ENCODE peak calls at places on chromosomes 5 and 9, in four cellular contexts. K is coronary artery, G is astrocyte, A is heart right ventricle. W is an unnamed sample.

GRCh38 chr5:142065273-142065672 is 43.3 kb upstream of the NDFIP1 start:
- DNase-seq in K (no peak), G (no peak), A (no peak), W (no peak)

GRCh38 chr5:9052421-9052820 is 493.5 kb downstream of the SEMA5A start:
- DNase-seq in K (no peak), G (no peak), A (no peak), W (no peak)

GRCh38 chr5:179315356-179315890 is 29.8 kb downstream of the ADAMTS2 start:
- DNase-seq in K (no peak), G (no peak), A (no peak), W (no peak)

GRCh38 chr5:68745459-68745858 is 348.4 kb upstream of the SLC30A5 start:
- DNase-seq in K (no peak), G (no peak), A (no peak), W (no peak)

GRCh38 chr5:1763548-1763911 is 36.1 kb downstream of the MRPL36 start:
- DNase-seq in K (peak; percentile 33), G (peak; percentile 35), A (peak; percentile 19), W (peak; percentile 64)

GRCh38 chr5:167964529-167964928 is 326.9 kb upstream of the WWC1 start:
- DNase-seq in K (no peak), G (no peak), A (no peak), W (peak; percentile 23)

GRCh38 chr5:179865471-179866240 is 7.0 kb upstream of the MRNIP start:
- DNase-seq in K (no peak), G (no peak), A (no peak), W (peak; percentile 60)

GRCh38 chr9:35552837-35553236 is 52.2 kb upstream of the TESK1 start:
- DNase-seq in K (no peak), G (peak; percentile 47), A (no peak), W (no peak)

GRCh38 chr9:129826344-129826743 is 2.4 kb upstream of the TOR1A start:
- DNase-seq in K (no peak), G (no peak), A (no peak), W (no peak)

GRCh38 chr9:114341991-114342390 is 12.3 kb downstream of the ORM2 start:
- DNase-seq in K (no peak), G (no peak), A (no peak), W (no peak)

GRCh38 chr5:35954175-35954574 is 15.8 kb upstream of the CAPSL start:
- DNase-seq in K (no peak), G (no peak), A (no peak), W (no peak)

GRCh38 chr5:149904293-149904886 is 40.2 kb downstream of the PDE6A start:
- DNase-seq in K (no peak), G (no peak), A (no peak), W (no peak)

GRCh38 chr5:149903441-149903840 is 41.2 kb downstream of the PDE6A start:
- DNase-seq in K (no peak), G (no peak), A (no peak), W (no peak)

GRCh38 chr5:149900390-149900789 is 44.2 kb downstream of the PDE6A start:
- DNase-seq in K (no peak), G (no peak), A (no peak), W (no peak)

GRCh38 chr5:149901511-149901910 is 43.1 kb downstream of the PDE6A start:
- DNase-seq in K (no peak), G (no peak), A (no peak), W (no peak)

DNA sequence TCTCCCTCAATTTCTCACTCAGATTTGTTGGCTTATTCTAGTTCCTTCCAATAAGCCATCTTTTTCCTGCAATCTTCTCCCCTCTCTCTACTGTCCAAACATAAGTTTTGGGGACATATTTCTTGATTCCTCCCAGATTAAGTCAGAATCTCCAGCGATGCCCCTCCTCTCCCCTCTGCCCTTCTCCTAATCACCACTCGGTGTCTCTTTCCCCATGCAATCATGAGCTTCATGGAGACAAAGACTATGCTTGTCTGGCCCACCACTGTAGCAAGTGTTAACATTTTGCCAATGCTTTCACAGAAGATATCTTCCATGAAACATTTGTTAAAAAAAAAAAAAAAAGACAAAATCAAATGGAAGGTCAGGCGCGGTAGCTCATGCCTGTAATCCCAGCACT is 42.4 kb downstream of the PDE6A start:
- DNase-seq in K (no peak), G (no peak), A (no peak), W (no peak)
- TF ChIP-seq CTCF in K (no peak), G (no peak), A (no peak), W (no peak)

DNA sequence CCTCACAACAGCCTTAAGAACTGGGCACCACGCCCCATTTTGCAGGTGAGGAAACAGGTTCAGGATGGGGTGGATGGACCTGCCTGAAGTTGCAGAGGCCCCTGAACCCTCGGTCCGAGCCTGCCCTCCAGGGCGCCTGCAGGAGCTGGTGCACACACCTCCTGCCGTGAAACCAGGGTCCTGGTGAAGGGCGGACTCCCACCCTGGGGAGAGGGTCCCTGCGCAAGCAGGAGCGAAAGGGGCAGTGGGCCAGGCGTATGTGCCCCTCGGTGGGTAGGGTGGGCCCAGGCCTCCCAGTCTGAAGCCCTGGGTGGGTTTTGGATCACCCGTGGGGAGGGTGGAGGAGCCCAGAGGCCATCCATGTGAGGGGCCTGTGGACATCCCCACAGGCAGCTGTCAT is 37.9 kb downstream of the HK3 start:
- DNase-seq in K (no peak), G (no peak), A (no peak), W (no peak)
- H3K27ac ChIP-seq in K (no peak overlapping the region), G (no peak overlapping the region), A (no peak overlapping the region), W (no peak overlapping the region)

DNA sequence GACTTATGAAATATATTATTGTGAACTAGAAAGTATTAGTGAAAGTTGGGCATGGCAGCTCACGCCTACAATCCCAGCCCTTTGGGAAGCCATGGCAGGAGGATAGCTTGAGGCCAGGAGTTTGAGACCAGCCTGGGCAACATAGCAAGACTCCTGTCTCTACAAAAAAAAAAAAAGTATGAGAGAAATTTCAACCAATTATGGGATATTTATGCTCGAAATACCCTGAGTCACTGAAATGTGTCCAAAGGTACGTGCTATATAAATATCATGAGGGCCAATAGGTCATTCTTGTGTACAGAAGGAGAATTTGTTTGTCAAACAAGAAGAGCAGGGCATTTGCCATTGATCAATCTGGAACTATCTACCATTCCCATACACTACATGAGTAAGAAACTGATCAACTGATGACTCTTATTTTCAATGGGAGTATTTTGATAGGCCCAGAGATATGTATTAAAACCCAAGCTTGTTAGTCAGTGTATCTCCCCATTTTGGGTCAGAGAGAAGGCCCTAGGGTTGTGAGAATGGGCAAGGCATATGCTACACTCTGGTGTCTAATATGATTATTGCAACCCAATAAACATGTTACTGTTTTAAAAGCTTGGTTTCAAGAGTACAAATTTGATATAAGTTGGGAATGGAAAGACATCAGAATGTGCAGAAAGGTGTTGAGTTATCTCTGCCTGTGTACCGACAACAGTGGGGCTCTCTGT is 21.7 kb upstream of the HOMER1 start:
- DNase-seq in K (no peak), G (no peak), A (no peak), W (no peak)
- TF ChIP-seq CTCF in K (no peak), G (no peak), A (peak; percentile 24), W (no peak)

GRCh38 chr5:127660048-127660733 is 11.3 kb downstream of the CTXN3 start:
- DNase-seq in K (no peak), G (no peak), A (peak; percentile 5), W (no peak)

GRCh38 chr5:127665641-127666040 is 16.8 kb downstream of the CTXN3 start:
- DNase-seq in K (no peak), G (no peak), A (no peak), W (no peak)

GRCh38 chr5:127664082-127664481 is 15.2 kb downstream of the CTXN3 start:
- DNase-seq in K (no peak), G (no peak), A (no peak), W (no peak)

GRCh38 chr5:127671218-127671617 is 22.3 kb downstream of the CTXN3 start:
- DNase-seq in K (no peak), G (no peak), A (no peak), W (no peak)

DNA sequence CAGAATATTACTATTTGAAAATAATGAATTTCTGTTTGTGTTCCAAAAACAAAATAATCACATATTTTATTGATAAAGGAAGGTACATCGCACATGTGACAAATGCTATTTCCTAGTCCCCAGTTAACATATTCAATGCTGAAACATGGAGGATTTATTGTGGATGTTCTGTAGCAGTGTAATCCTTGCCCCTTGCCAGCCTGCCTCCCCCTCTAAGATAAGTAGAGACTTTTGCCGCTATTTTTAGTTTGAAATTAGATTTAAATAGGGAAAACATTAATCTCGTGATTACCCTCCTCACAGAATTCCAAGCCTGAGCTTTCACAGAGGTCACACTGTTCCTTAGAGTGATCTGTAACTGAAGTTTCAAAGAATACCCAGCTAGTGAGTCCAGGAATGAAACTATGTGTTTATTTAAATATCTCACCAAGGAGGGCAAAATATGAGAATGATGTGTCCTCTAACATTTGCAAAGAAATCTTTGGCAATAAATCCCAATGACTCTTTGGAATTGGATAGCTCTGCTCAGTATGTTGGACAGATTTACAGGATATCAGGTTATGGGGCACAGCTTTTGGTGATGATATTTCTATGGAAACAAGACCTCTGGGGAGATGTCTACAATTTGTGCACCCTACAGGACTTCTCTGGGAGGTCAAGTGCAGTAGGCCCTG is 17.3 kb downstream of the CTXN3 start:
- DNase-seq in K (no peak), G (no peak), A (no peak), W (no peak)
- H3K27ac ChIP-seq in K (no peak overlapping the region), G (no peak overlapping the region), A (no peak overlapping the region), W (no peak overlapping the region)

GRCh38 chr9:124017064-124017928 is 5.7 kb downstream of the LHX2 start:
- DNase-seq in K (no peak), G (no peak), A (no peak), W (no peak)

GRCh38 chr9:124015091-124015660 is 3.6 kb downstream of the LHX2 start:
- DNase-seq in K (no peak), G (no peak), A (no peak), W (no peak)

GRCh38 chr9:124015661-124016131 is 4.1 kb downstream of the LHX2 start:
- DNase-seq in K (no peak), G (no peak), A (no peak), W (no peak)

GRCh38 chr9:124017929-124018730 is 6.6 kb downstream of the LHX2 start:
- DNase-seq in K (no peak), G (no peak), A (no peak), W (no peak)

GRCh38 chr9:124016152-124017063 is 4.8 kb downstream of the LHX2 start:
- DNase-seq in K (no peak), G (no peak), A (no peak), W (no peak)
- TF ChIP-seq CTCF in K (no peak), G (no peak), A (no peak), W (no peak)

DNA sequence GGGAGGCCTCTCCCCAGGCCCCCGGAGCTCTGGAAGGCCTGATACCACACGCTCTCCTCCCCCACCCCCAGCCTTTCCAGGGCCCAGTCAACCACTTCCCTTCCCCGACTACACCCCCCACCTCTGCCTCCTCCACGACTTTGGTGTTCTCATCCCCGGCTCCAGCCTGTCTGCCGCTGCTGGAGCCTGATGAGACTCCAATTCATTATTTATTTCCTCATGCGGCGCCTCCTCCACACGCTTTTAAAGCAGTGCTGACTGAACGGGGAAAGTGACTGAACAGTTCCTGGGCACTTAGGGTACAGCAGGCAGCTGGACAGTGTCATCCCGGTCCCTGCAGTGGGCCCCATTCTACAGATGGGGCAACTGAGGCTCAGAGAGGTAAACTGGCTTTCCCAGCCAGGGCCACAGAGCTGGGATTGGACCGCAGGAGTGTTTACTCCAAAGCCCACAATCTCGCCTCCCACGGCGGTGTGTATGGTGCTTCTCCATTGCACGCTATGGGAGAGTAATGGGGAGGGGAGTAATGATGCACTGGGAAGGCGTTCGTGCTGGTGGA is 15.9 kb upstream of the RPL26L1 start:
- DNase-seq in K (no peak), G (peak; percentile 87), A (peak; percentile 61), W (no peak)
- H3K27ac ChIP-seq in K (no peak overlapping the region), G (peak overlapping the region; percentile 96), A (no peak overlapping the region), W (peak overlapping the region; percentile 7)